ENCODE peak calls at places on chromosome 22, in nine cellular contexts. One of them, this sample, is unnamed. For H3K4me1, the result is how much of the 10 kb centered on the place peaks cover.

GRCh38 chr22:33803371-33803770 is 116.9 kb downstream of the LARGE1 start:
- DNase-seq in transverse colon: no peak
- DNase-seq in aorta: no peak
- DNase-seq in colonic mucosa: no peak
- DNase-seq in Caco-2: no peak
- DNase-seq in stomach: no peak
- DNase-seq in lower lobe of right lung: no peak
- DNase-seq in Panc1: no peak
- DNase-seq in uterus: peak
- DNase-seq in this sample: no peak

GRCh38 chr22:34105461-34106062 is 185.3 kb upstream of the LARGE1 start:
- DNase-seq in transverse colon: peak
- DNase-seq in aorta: peak
- DNase-seq in colonic mucosa: peak
- DNase-seq in Caco-2: peak
- DNase-seq in stomach: peak
- DNase-seq in lower lobe of right lung: peak
- DNase-seq in Panc1: no peak
- DNase-seq in uterus: peak
- DNase-seq in this sample: peak

GRCh38 chr22:22692707-22693530 is 48.5 kb downstream of the GGTLC2 start:
- DNase-seq in transverse colon: peak
- DNase-seq in aorta: no peak
- DNase-seq in colonic mucosa: peak
- DNase-seq in Caco-2: peak
- DNase-seq in stomach: peak
- DNase-seq in lower lobe of right lung: no peak
- DNase-seq in Panc1: no peak
- DNase-seq in uterus: no peak
- DNase-seq in this sample: peak

GRCh38 chr22:46936378-46936916 is 174.0 kb downstream of the TBC1D22A start:
- DNase-seq in transverse colon: no peak
- DNase-seq in aorta: no peak
- DNase-seq in colonic mucosa: peak
- DNase-seq in Caco-2: no peak
- DNase-seq in stomach: no peak
- DNase-seq in lower lobe of right lung: no peak
- DNase-seq in Panc1: no peak
- DNase-seq in uterus: no peak
- DNase-seq in this sample: peak

GRCh38 chr22:47138898-47139789 is 376.7 kb downstream of the TBC1D22A start:
- DNase-seq in transverse colon: no peak
- DNase-seq in aorta: no peak
- DNase-seq in colonic mucosa: no peak
- DNase-seq in Caco-2: no peak
- DNase-seq in stomach: no peak
- DNase-seq in lower lobe of right lung: no peak
- DNase-seq in Panc1: no peak
- DNase-seq in uterus: no peak
- DNase-seq in this sample: no peak

GRCh38 chr22:45842141-45842831 is 134.7 kb downstream of the WNT7B start:
- DNase-seq in transverse colon: no peak
- DNase-seq in aorta: no peak
- DNase-seq in colonic mucosa: no peak
- DNase-seq in Caco-2: no peak
- DNase-seq in stomach: no peak
- DNase-seq in lower lobe of right lung: no peak
- DNase-seq in Panc1: no peak
- DNase-seq in uterus: no peak
- DNase-seq in this sample: no peak

GRCh38 chr22:48567213-48567975 is 1260.3 kb downstream of the BRD1 start:
- DNase-seq in transverse colon: no peak
- DNase-seq in aorta: peak
- DNase-seq in colonic mucosa: no peak
- DNase-seq in Caco-2: no peak
- DNase-seq in stomach: no peak
- DNase-seq in lower lobe of right lung: peak
- DNase-seq in Panc1: no peak
- DNase-seq in uterus: no peak
- DNase-seq in this sample: no peak

GRCh38 chr22:49907807-49908206 is 10.4 kb downstream of the ALG12 start:
- DNase-seq in transverse colon: no peak
- DNase-seq in aorta: peak
- DNase-seq in colonic mucosa: no peak
- DNase-seq in Caco-2: no peak
- DNase-seq in stomach: no peak
- DNase-seq in lower lobe of right lung: no peak
- DNase-seq in Panc1: no peak
- DNase-seq in uterus: no peak
- DNase-seq in this sample: peak

GRCh38 chr22:38706101-38706884 is 549 bp downstream of the GTPBP1 start:
- DNase-seq in transverse colon: peak
- DNase-seq in aorta: peak
- DNase-seq in colonic mucosa: peak
- DNase-seq in Caco-2: peak
- DNase-seq in stomach: peak
- DNase-seq in lower lobe of right lung: peak
- DNase-seq in Panc1: no peak
- DNase-seq in uterus: peak
- DNase-seq in this sample: peak

GRCh38 chr22:20779813-20780148 is 5.9 kb downstream of the SERPIND1 start:
- DNase-seq in transverse colon: no peak
- DNase-seq in aorta: no peak
- DNase-seq in colonic mucosa: no peak
- DNase-seq in Caco-2: no peak
- DNase-seq in stomach: no peak
- DNase-seq in lower lobe of right lung: no peak
- DNase-seq in Panc1: no peak
- DNase-seq in uterus: no peak
- DNase-seq in this sample: no peak

GRCh38 chr22:32706149-32706548 is 95.4 kb upstream of the TIMP3 start:
- DNase-seq in transverse colon: no peak
- DNase-seq in aorta: no peak
- DNase-seq in colonic mucosa: no peak
- DNase-seq in Caco-2: no peak
- DNase-seq in stomach: no peak
- DNase-seq in lower lobe of right lung: no peak
- DNase-seq in Panc1: no peak
- DNase-seq in uterus: no peak
- DNase-seq in this sample: no peak

GRCh38 chr22:48605856-48606255 is 1221.8 kb downstream of the BRD1 start:
- DNase-seq in transverse colon: no peak
- DNase-seq in aorta: no peak
- DNase-seq in colonic mucosa: no peak
- DNase-seq in Caco-2: no peak
- DNase-seq in stomach: no peak
- DNase-seq in lower lobe of right lung: no peak
- DNase-seq in Panc1: no peak
- DNase-seq in uterus: no peak
- DNase-seq in this sample: no peak

GRCh38 chr22:26708256-26709009 is 51.0 kb downstream of the MIAT start:
- DNase-seq in transverse colon: no peak
- DNase-seq in aorta: no peak
- DNase-seq in colonic mucosa: no peak
- DNase-seq in Caco-2: no peak
- DNase-seq in stomach: no peak
- DNase-seq in lower lobe of right lung: no peak
- DNase-seq in Panc1: no peak
- DNase-seq in uterus: no peak
- DNase-seq in this sample: no peak

GRCh38 chr22:22755778-22756100 is 111.3 kb downstream of the GGTLC2 start:
- DNase-seq in transverse colon: no peak
- DNase-seq in aorta: no peak
- DNase-seq in colonic mucosa: no peak
- DNase-seq in Caco-2: no peak
- DNase-seq in stomach: no peak
- DNase-seq in lower lobe of right lung: no peak
- DNase-seq in Panc1: no peak
- DNase-seq in uterus: no peak
- DNase-seq in this sample: no peak

GRCh38 chr22:50459016-50459415 is 15.8 kb downstream of the SBF1 start:
- DNase-seq in transverse colon: no peak
- DNase-seq in aorta: no peak
- DNase-seq in colonic mucosa: no peak
- DNase-seq in Caco-2: no peak
- DNase-seq in stomach: no peak
- DNase-seq in lower lobe of right lung: no peak
- DNase-seq in Panc1: no peak
- DNase-seq in uterus: no peak
- DNase-seq in this sample: no peak

GRCh38 chr22:49267996-49268395 is 559.7 kb downstream of the BRD1 start:
- DNase-seq in transverse colon: no peak
- DNase-seq in aorta: no peak
- DNase-seq in colonic mucosa: no peak
- DNase-seq in Caco-2: no peak
- DNase-seq in stomach: no peak
- DNase-seq in lower lobe of right lung: no peak
- DNase-seq in Panc1: no peak
- DNase-seq in uterus: no peak
- DNase-seq in this sample: no peak

GRCh38 chr22:26516503-26516902 is 4.2 kb upstream of the TFIP11 start:
- DNase-seq in transverse colon: no peak
- DNase-seq in aorta: no peak
- DNase-seq in colonic mucosa: no peak
- DNase-seq in Caco-2: no peak
- DNase-seq in stomach: no peak
- DNase-seq in lower lobe of right lung: no peak
- DNase-seq in Panc1: no peak
- DNase-seq in uterus: no peak
- DNase-seq in this sample: no peak

GRCh38 chr22:49789289-49790141 is 38.2 kb downstream of the BRD1 start:
- DNase-seq in transverse colon: peak
- DNase-seq in aorta: peak
- DNase-seq in colonic mucosa: peak
- DNase-seq in Caco-2: no peak
- DNase-seq in stomach: no peak
- DNase-seq in lower lobe of right lung: peak
- DNase-seq in Panc1: no peak
- DNase-seq in uterus: no peak
- DNase-seq in this sample: peak

GRCh38 chr22:50678651-50679521 is 6.3 kb downstream of the SHANK3 start:
- DNase-seq in transverse colon: no peak
- DNase-seq in aorta: no peak
- DNase-seq in colonic mucosa: no peak
- DNase-seq in Caco-2: no peak
- DNase-seq in stomach: peak
- DNase-seq in lower lobe of right lung: no peak
- DNase-seq in Panc1: no peak
- DNase-seq in uterus: no peak
- DNase-seq in this sample: no peak

GRCh38 chr22:36191106-36191836 is 10.3 kb downstream of the APOL4 start:
- DNase-seq in transverse colon: peak
- DNase-seq in aorta: peak
- DNase-seq in colonic mucosa: peak
- DNase-seq in Caco-2: no peak
- DNase-seq in stomach: no peak
- DNase-seq in lower lobe of right lung: no peak
- DNase-seq in Panc1: no peak
- DNase-seq in uterus: no peak
- DNase-seq in this sample: no peak
- H3K4me1 ChIP-seq in transverse colon: under half
- H3K4me1 ChIP-seq in aorta: under half
- H3K4me1 ChIP-seq in colonic mucosa: under half
- H3K4me1 ChIP-seq in Caco-2: under half
- H3K4me1 ChIP-seq in stomach: under half
- H3K4me1 ChIP-seq in lower lobe of right lung: under half
- H3K4me1 ChIP-seq in Panc1: under half
- H3K4me1 ChIP-seq in uterus: under half
- H3K4me1 ChIP-seq in this sample: under half

GRCh38 chr22:42648017-42648367 is 1.2 kb downstream of the CYB5R3 start:
- DNase-seq in transverse colon: no peak
- DNase-seq in aorta: no peak
- DNase-seq in colonic mucosa: no peak
- DNase-seq in Caco-2: no peak
- DNase-seq in stomach: no peak
- DNase-seq in lower lobe of right lung: no peak
- DNase-seq in Panc1: no peak
- DNase-seq in uterus: no peak
- DNase-seq in this sample: no peak
- H3K4me1 ChIP-seq in transverse colon: half or more
- H3K4me1 ChIP-seq in aorta: under half
- H3K4me1 ChIP-seq in colonic mucosa: under half
- H3K4me1 ChIP-seq in Caco-2: under half
- H3K4me1 ChIP-seq in stomach: half or more
- H3K4me1 ChIP-seq in lower lobe of right lung: half or more
- H3K4me1 ChIP-seq in Panc1: under half
- H3K4me1 ChIP-seq in uterus: under half
- H3K4me1 ChIP-seq in this sample: half or more

GRCh38 chr22:40637181-40638150 is 947 bp upstream of the MRTFA start:
- DNase-seq in transverse colon: peak
- DNase-seq in aorta: peak
- DNase-seq in colonic mucosa: peak
- DNase-seq in Caco-2: no peak
- DNase-seq in stomach: peak
- DNase-seq in lower lobe of right lung: peak
- DNase-seq in Panc1: no peak
- DNase-seq in uterus: no peak
- DNase-seq in this sample: peak

GRCh38 chr22:40636380-40637180 is at the start of gene MRTFA:
- DNase-seq in transverse colon: peak
- DNase-seq in aorta: peak
- DNase-seq in colonic mucosa: peak
- DNase-seq in Caco-2: peak
- DNase-seq in stomach: peak
- DNase-seq in lower lobe of right lung: peak
- DNase-seq in Panc1: peak
- DNase-seq in uterus: peak
- DNase-seq in this sample: peak

GRCh38 chr22:40635940-40636379 is 559 bp downstream of the MRTFA start:
- DNase-seq in transverse colon: peak
- DNase-seq in aorta: no peak
- DNase-seq in colonic mucosa: peak
- DNase-seq in Caco-2: no peak
- DNase-seq in stomach: peak
- DNase-seq in lower lobe of right lung: peak
- DNase-seq in Panc1: no peak
- DNase-seq in uterus: no peak
- DNase-seq in this sample: no peak

GRCh38 chr22:40635008-40635939 is 1.2 kb downstream of the MRTFA start:
- DNase-seq in transverse colon: no peak
- DNase-seq in aorta: no peak
- DNase-seq in colonic mucosa: no peak
- DNase-seq in Caco-2: no peak
- DNase-seq in stomach: no peak
- DNase-seq in lower lobe of right lung: no peak
- DNase-seq in Panc1: no peak
- DNase-seq in uterus: peak
- DNase-seq in this sample: no peak

GRCh38 chr22:40638261-40638660 is 1.7 kb upstream of the MRTFA start:
- DNase-seq in transverse colon: no peak
- DNase-seq in aorta: no peak
- DNase-seq in colonic mucosa: no peak
- DNase-seq in Caco-2: no peak
- DNase-seq in stomach: no peak
- DNase-seq in lower lobe of right lung: no peak
- DNase-seq in Panc1: no peak
- DNase-seq in uterus: no peak
- DNase-seq in this sample: peak
- H3K4me1 ChIP-seq in transverse colon: under half
- H3K4me1 ChIP-seq in aorta: under half
- H3K4me1 ChIP-seq in colonic mucosa: under half
- H3K4me1 ChIP-seq in Caco-2: under half
- H3K4me1 ChIP-seq in stomach: under half
- H3K4me1 ChIP-seq in lower lobe of right lung: under half
- H3K4me1 ChIP-seq in Panc1: under half
- H3K4me1 ChIP-seq in uterus: under half
- H3K4me1 ChIP-seq in this sample: under half

GRCh38 chr22:27796118-27796517 is 5.4 kb downstream of the MN1 start:
- DNase-seq in transverse colon: no peak
- DNase-seq in aorta: no peak
- DNase-seq in colonic mucosa: no peak
- DNase-seq in Caco-2: no peak
- DNase-seq in stomach: no peak
- DNase-seq in lower lobe of right lung: no peak
- DNase-seq in Panc1: no peak
- DNase-seq in uterus: no peak
- DNase-seq in this sample: no peak
- H3K4me1 ChIP-seq in transverse colon: under half
- H3K4me1 ChIP-seq in aorta: under half
- H3K4me1 ChIP-seq in colonic mucosa: under half
- H3K4me1 ChIP-seq in Caco-2: under half
- H3K4me1 ChIP-seq in stomach: half or more
- H3K4me1 ChIP-seq in lower lobe of right lung: under half
- H3K4me1 ChIP-seq in Panc1: under half
- H3K4me1 ChIP-seq in uterus: under half
- H3K4me1 ChIP-seq in this sample: under half